ENCODE peak calls at places on chromosomes 5 and 9, in seven cellular contexts. O, D, Y, G, E, S and V are unnamed samples.

GRCh38 chr9:95091971-95092320 is 225.6 kb downstream of the FANCC start:
- DNase-seq in O (no peak), D (no peak), Y (no peak), G (peak), E (no peak), S (no peak), V (no peak)

GRCh38 chr5:52837591-52838001 is 49.9 kb downstream of the ITGA1 start:
- DNase-seq in O (no peak), D (no peak), Y (no peak), G (peak), E (no peak), S (no peak), V (no peak)

GRCh38 chr9:34716711-34717110 is 6.8 kb upstream of the CCL21 start:
- DNase-seq in O (no peak), D (no peak), Y (no peak), G (no peak), E (no peak), S (no peak), V (no peak)

GRCh38 chr9:16236882-16237281 is 633.6 kb downstream of the BNC2 start:
- DNase-seq in O (no peak), D (no peak), Y (no peak), G (peak), E (no peak), S (no peak), V (no peak)

GRCh38 chr9:92265159-92265558 is 28.3 kb downstream of the IARS1 start:
- DNase-seq in O (no peak), D (no peak), Y (no peak), G (peak), E (no peak), S (no peak), V (no peak)

GRCh38 chr9:6197330-6197729 is 18.3 kb upstream of the IL33 start:
- DNase-seq in O (no peak), D (peak), Y (peak), G (peak), E (no peak), S (no peak), V (no peak)

GRCh38 chr5:142506756-142507155 is 179.1 kb downstream of the FGF1 start:
- DNase-seq in O (no peak), D (no peak), Y (no peak), G (no peak), E (no peak), S (no peak), V (no peak)

GRCh38 chr9:87873607-87874319 is 8.9 kb upstream of the SPATA31E1 start:
- DNase-seq in O (no peak), D (no peak), Y (no peak), G (peak), E (no peak), S (no peak), V (no peak)

DNA sequence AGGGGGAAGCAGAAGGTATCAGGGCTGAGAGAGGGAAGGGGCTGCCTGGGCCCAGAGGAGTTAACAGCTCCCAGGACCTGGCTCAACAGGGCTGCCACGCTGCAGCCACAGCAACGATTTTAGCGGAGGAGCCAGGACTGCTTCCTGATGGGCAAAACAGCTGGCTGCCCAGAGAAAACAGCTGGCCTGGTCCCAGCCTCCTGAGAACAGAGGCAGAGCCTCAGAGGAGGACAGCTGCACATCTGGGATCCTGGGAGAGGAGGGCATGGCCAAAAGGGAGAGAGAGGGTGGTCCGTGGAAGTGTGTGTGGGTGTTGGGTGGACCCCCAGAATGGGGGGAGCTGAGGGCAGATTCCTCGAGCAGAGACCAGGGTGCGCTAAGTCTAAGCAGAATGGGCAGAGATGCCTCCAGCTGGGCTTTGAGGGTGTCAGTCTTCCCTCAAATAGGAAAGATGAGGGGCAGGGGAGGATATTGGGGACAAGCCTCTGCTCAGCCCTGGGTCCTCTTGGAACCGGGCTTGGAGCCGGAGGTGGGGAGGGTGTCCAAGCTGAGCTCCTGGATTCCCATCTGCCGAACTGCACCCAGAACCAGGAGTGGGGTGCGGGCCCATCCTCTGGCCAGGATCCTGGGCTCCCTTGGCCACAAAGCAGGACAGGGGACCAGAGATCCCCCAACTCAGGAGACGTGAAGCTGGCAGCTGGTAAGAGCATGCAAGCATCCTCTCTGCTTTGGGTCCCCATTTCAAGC is 9.1 kb upstream of the CERCAM start:
- DNase-seq in O (no peak), D (no peak), Y (no peak), G (no peak), E (no peak), S (no peak), V (no peak)
- TF ChIP-seq CEBPB in O (no peak), D (no peak), Y (no peak), G (no peak), E (no peak), S (no peak), V (no peak)

GRCh38 chr5:168513861-168514428 is 15.2 kb upstream of the FBLL1 start:
- DNase-seq in O (no peak), D (no peak), Y (no peak), G (no peak), E (no peak), S (no peak), V (no peak)
- TF ChIP-seq CEBPB in O (no peak), D (no peak), Y (no peak), G (no peak), E (no peak), S (no peak), V (no peak)

DNA sequence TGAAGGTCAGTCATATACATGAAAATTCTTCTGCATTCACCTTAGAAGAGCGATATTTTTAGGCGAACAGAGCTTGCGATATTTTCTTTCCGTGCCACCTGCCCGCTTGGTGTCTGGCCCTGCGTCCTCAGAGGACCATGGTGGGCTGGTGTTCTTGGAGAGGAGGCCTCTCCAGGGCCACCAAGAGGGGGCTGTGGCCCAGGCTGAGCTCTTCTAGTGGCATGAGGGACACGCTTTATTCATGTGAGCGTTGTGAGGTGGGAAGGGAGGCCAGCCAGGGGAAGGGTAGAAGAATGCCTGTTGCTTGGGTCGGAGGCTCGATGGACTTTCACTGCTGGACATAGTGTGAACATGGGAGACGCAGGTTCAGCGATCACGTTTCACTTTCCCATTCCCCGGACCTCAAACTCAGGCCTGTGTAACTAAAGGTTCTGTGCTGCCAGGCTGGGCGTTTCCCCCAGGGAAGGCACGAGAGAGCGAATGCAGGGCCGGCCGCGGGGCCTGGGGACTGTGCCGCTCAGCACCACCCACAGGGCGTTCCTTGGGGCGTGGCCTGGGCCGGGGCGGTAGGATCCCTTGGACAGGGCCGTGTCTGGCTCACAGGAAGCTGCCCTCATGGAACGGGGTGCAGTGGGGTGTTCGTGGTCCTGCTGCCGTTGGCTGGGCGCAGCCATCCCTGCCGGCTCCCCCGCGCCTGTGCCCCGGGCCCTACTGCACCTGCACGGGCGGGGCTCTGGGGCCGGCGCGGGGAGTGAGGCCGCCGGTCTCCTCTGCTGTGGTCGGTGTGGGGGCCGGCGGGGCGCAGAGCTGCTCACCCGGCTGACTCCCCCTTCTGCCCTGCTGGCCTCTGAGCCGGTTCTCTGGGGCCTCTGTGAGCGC is 40.7 kb upstream of the CLPTM1L start:
- DNase-seq in O (peak), D (no peak), Y (peak), G (peak), E (no peak), S (no peak), V (peak)
- TF ChIP-seq CEBPB in O (no peak), D (no peak), Y (no peak), G (no peak), E (no peak), S (no peak), V (no peak)

GRCh38 chr9:130058887-130059286 is 5.2 kb downstream of the GPR107 start:
- DNase-seq in O (no peak), D (no peak), Y (no peak), G (peak), E (no peak), S (no peak), V (no peak)

GRCh38 chr9:130060296-130060695 is 6.6 kb downstream of the GPR107 start:
- DNase-seq in O (no peak), D (no peak), Y (no peak), G (no peak), E (no peak), S (no peak), V (no peak)

GRCh38 chr9:130054428-130054786 is 701 bp downstream of the GPR107 start:
- DNase-seq in O (no peak), D (no peak), Y (no peak), G (no peak), E (no peak), S (no peak), V (peak)

GRCh38 chr9:130054820-130055219 is 1.1 kb downstream of the GPR107 start:
- DNase-seq in O (no peak), D (no peak), Y (no peak), G (no peak), E (no peak), S (no peak), V (no peak)

GRCh38 chr9:130058154-130058553 is 4.4 kb downstream of the GPR107 start:
- DNase-seq in O (peak), D (no peak), Y (no peak), G (no peak), E (no peak), S (no peak), V (peak)
- TF ChIP-seq CEBPB in O (no peak), D (no peak), Y (no peak), G (no peak), E (no peak), S (no peak), V (no peak)

DNA sequence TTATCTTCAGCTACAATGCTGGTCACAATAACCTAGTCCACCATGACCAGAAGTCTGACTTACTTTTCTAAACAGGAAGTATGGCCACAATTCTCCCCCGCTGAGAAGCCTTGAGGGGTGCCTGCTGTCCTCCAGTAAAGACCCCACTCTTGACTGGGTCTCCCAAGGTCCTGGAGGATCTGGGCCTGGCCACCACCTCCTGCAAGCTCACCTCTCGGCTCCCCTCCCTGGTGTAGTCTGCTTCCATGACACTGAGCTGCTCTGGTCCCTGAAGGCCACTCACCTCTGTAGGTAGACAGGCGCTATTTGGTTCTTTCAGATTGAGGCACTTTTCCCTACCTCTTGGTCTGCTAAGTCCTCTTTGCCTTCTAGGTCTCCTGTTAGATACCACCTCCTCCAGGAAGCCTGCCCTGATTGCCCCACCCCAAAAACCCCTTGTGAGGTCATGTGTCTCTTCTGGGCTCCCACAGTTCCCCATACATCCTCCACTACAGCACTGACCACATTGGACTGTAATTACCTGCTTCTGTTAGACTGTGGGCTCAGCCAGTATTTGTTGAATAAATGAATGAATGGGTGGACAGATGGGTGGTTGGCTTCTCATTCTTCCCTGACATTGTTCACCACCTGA is 62.6 kb upstream of the IER5L start:
- DNase-seq in O (no peak), D (no peak), Y (no peak), G (no peak), E (no peak), S (no peak), V (no peak)
- TF ChIP-seq CEBPB in O (no peak), D (no peak), Y (no peak), G (no peak), E (no peak), S (no peak), V (no peak)

DNA sequence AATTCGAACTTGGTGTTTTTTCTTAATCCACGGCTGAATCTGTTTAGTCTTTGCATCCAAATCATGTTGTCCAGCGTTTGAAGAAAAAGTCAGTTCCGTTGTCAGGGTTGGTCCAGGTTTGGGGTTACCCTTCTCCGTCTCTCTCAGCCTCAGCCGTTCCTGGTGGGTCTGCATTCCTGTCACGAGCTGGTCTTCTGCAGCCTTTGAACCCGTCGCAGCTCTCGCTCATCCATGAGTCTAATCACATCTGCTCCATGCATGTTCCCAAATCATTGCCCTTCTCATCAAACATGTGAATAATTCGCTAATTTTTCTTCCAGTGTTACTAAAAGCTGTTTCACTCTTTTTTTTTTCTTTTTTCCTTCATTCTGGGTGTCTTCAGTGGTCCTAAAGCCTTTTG is 39.0 kb upstream of the EXOC3 start:
- DNase-seq in O (no peak), D (no peak), Y (no peak), G (no peak), E (no peak), S (no peak), V (no peak)
- TF ChIP-seq CEBPB in O (no peak), D (no peak), Y (no peak), G (no peak), E (no peak), S (no peak), V (no peak)

GRCh38 chr5:2634399-2635176 is 116.9 kb downstream of the IRX2 start:
- DNase-seq in O (no peak), D (no peak), Y (no peak), G (no peak), E (no peak), S (peak), V (no peak)

GRCh38 chr5:2629035-2629434 is 122.4 kb downstream of the IRX2 start:
- DNase-seq in O (no peak), D (no peak), Y (no peak), G (no peak), E (no peak), S (no peak), V (no peak)

DNA sequence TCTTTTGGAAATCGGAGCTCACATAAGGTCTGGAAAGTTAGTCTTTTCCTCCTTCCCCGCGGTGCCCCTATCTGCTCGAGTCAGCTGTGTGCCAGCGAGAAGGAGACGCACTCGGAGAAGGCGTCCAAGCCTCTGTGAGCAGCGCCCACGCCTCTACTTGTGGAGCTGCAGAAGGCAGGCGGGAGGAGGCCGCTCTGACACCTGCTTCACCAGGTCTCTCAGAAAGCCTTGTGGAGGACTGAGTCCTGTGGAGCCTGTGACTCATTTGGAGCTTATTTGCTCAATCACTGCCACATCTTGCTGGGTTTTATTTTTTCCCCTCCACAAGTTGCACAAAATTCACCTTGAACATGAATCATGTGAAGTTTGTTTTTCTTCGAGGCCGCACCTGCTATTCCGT is 117.5 kb downstream of the IRX2 start:
- DNase-seq in O (no peak), D (no peak), Y (no peak), G (no peak), E (no peak), S (no peak), V (no peak)
- TF ChIP-seq CEBPB in O (no peak), D (no peak), Y (no peak), G (no peak), E (no peak), S (no peak), V (no peak)